ENCODE peak calls at places on chromosomes 12 and 14, in four cellular contexts. M is activated naive CD8-positive, alpha-beta T cell treated with anti-CD3 and anti-CD28 coated beads, Interleukin-2, amount 10 ng/mL, durations not matched to agents 7 days and 5 days; S is tibial artery; L is NCI-H2081 treated with DMSO at 0.1 percent for 48 hours. C is an unnamed sample.

GRCh38 chr12:46472893-46473633 is 100.5 kb upstream of the SLC38A2 start:
- DNase-seq in S (no peak), M (no peak), L (peak; percentile 37), C (no peak)

GRCh38 chr14:59964251-59965007 is 44.5 kb downstream of the LRRC9 start:
- DNase-seq in L (no peak), M (no peak), S (no peak), C (no peak)

GRCh38 chr14:23110579-23111375 is 6.0 kb upstream of the CIROP start:
- DNase-seq in M (no peak), L (no peak), S (no peak), C (no peak)

GRCh38 chr12:51759175-51759574 is 89.3 kb downstream of the FIGNL2 start:
- DNase-seq in L (no peak), S (no peak), M (no peak), C (no peak)

GRCh38 chr12:78305808-78306207 is 475.1 kb downstream of the NAV3 start:
- DNase-seq in L (no peak), M (no peak), S (no peak), C (no peak)

GRCh38 chr14:105582639-105583038 is 56.3 kb downstream of the TMEM121 start:
- DNase-seq in S (no peak), M (peak; percentile 20), L (no peak), C (no peak)

GRCh38 chr12:49030119-49030518 is 11.5 kb upstream of the PRKAG1 start:
- DNase-seq in L (no peak), M (no peak), S (no peak), C (no peak)

GRCh38 chr14:80996049-80996901 is 40.9 kb downstream of the TSHR start:
- DNase-seq in S (peak; percentile 22), M (no peak), L (no peak), C (no peak)

C was measured in NCI-H1436 treated with DMSO at 0.1 percent for 48 hours.